ENCODE peak calls at places on chromosomes 12 and 14, in five cellular contexts. P is tibial artery; E is GM12865; A is stimulated activated CD8-positive, alpha-beta memory T cell treated with anti-CD3 and anti-CD28 coated beads, Interleukin-15, amount 100 ng/mL, for 4 hours; R is progenitor cell of endocrine pancreas. Z is an unnamed sample.

GRCh38 chr12:16323638-16324037 is 23.8 kb upstream of the MGST1 start:
- DNase-seq in P (no peak), E (no peak), A (no peak), R (no peak), Z (no peak)

GRCh38 chr14:67492538-67492937 is 4.0 kb upstream of the TMEM229B start:
- DNase-seq in P (no peak), E (no peak), A (no peak), R (no peak), Z (no peak)

GRCh38 chr12:77667101-77667500 is 163.6 kb upstream of the NAV3 start:
- DNase-seq in P (no peak), E (no peak), A (no peak), R (no peak), Z (no peak)

GRCh38 chr14:102085503-102085902 is 1.3 kb downstream of the HSP90AA1 start:
- DNase-seq in P (no peak), E (no peak), A (no peak), R (no peak), Z (no peak)

GRCh38 chr12:120944645-120945217 is 33.6 kb upstream of the HNF1A start:
- DNase-seq in P (peak; percentile 56), E (peak; percentile 69), A (peak; percentile 13), R (peak; percentile 31), Z (peak; percentile 43)

GRCh38 chr12:33265900-33266299 is 173.7 kb downstream of the SYT10 start:
- DNase-seq in P (no peak), E (no peak), A (no peak), R (no peak), Z (no peak)

GRCh38 chr12:129659927-129660326 is 243.9 kb downstream of the TMEM132D start:
- DNase-seq in P (no peak), E (no peak), A (no peak), R (no peak), Z (no peak)

GRCh38 chr12:93226356-93226755 is 151.4 kb upstream of the NUDT4 start:
- DNase-seq in P (no peak), E (no peak), A (no peak), R (no peak), Z (no peak)

GRCh38 chr12:124130717-124131670 is 158.0 kb downstream of the ZNF664 start:
- DNase-seq in P (no peak), E (peak; percentile 89), A (no peak), R (no peak), Z (no peak)

GRCh38 chr14:35414365-35414764 is 9.8 kb upstream of the NFKBIA start:
- DNase-seq in P (no peak), E (no peak), A (no peak), R (no peak), Z (no peak)

GRCh38 chr12:58030566-58031279 is 89.4 kb downstream of the ATP23 start:
- DNase-seq in P (no peak), E (no peak), A (no peak), R (no peak), Z (no peak)

GRCh38 chr14:34043627-34044372 is 92.9 kb upstream of the EGLN3 start:
- DNase-seq in P (no peak), E (peak; percentile 90), A (peak; percentile 21), R (no peak), Z (no peak)

GRCh38 chr14:32436993-32437392 is 107.9 kb downstream of the AKAP6 start:
- DNase-seq in P (no peak), E (no peak), A (no peak), R (no peak), Z (no peak)

GRCh38 chr12:14207946-14208612 is 157.4 kb upstream of the ATF7IP start:
- DNase-seq in P (no peak), E (no peak), A (no peak), R (no peak), Z (no peak)

GRCh38 chr12:29234965-29235364 is 85.9 kb downstream of the FAR2 start:
- DNase-seq in P (no peak), E (no peak), A (no peak), R (no peak), Z (no peak)

GRCh38 chr14:77547512-77547911 is 48.9 kb upstream of the ISM2 start:
- DNase-seq in P (no peak), E (no peak), A (no peak), R (no peak), Z (no peak)

GRCh38 chr12:29350080-29350479 is 30.9 kb downstream of the ERGIC2 start:
- DNase-seq in P (no peak), E (no peak), A (no peak), R (no peak), Z (no peak)